ENCODE peak calls at places on chromosomes 13 and 19, in nine cellular contexts. Q is GM13976; S is NCI-H774; Z is H9; W is nucleus accumbens; E is left ventricle myocardium superior; D is HTR-8/SVneo; J is activated T-cell treated with anti-CD3 and anti-CD28 coated beads, Interleukin-2, amount 50 U/mL, for 72 hours; T is substantia nigra. X is an unnamed sample.

GRCh38 chr19:19591133-19591825 is 27.2 kb downstream of the PBX4 start:
- DNase-seq in Q (peak), S (no peak), Z (peak), W (no peak), E (no peak), D (peak), J (peak), T (no peak), X (peak)

GRCh38 chr13:65653548-65654078 is 1576.5 kb downstream of the PCDH9 start:
- DNase-seq in Q (no peak), S (no peak), Z (no peak), W (no peak), E (no peak), D (no peak), J (no peak), T (no peak), X (peak)

GRCh38 chr13:43688230-43688907 is 98.4 kb downstream of the ENOX1 start:
- DNase-seq in Q (no peak), S (no peak), Z (no peak), W (no peak), E (no peak), D (no peak), J (no peak), T (no peak), X (no peak)

GRCh38 chr13:56347014-56347413 is 793.7 kb upstream of the PRR20A start:
- DNase-seq in Q (no peak), S (no peak), Z (no peak), W (no peak), E (no peak), D (no peak), J (no peak), T (no peak), X (no peak)

GRCh38 chr13:98416408-98416807 is 160.5 kb downstream of the STK24 start:
- DNase-seq in Q (no peak), S (peak), Z (no peak), W (no peak), E (no peak), D (no peak), J (no peak), T (no peak), X (no peak)

GRCh38 chr19:41311613-41312012 is 1.6 kb downstream of the CCDC97 start:
- DNase-seq in Q (no peak), S (no peak), Z (no peak), W (no peak), E (no peak), D (no peak), J (no peak), T (no peak), X (no peak)

GRCh38 chr19:35002037-35002535 is 2.0 kb downstream of the GRAMD1A start:
- DNase-seq in Q (no peak), S (no peak), Z (no peak), W (no peak), E (no peak), D (no peak), J (no peak), T (no peak), X (no peak)

GRCh38 chr13:79547211-79547610 is 66.3 kb downstream of the NDFIP2 start:
- DNase-seq in Q (no peak), S (no peak), Z (no peak), W (no peak), E (no peak), D (no peak), J (no peak), T (no peak), X (no peak)

GRCh38 chr13:99800004-99800403 is 171.6 kb downstream of the ZIC5 start:
- DNase-seq in Q (no peak), S (no peak), Z (peak), W (no peak), E (no peak), D (no peak), J (no peak), T (no peak), X (no peak)

X was measured in COLO829.